ENCODE peak calls at places on chromosomes 11 and 22, in eight cellular contexts. E, W, H, Z, N, J, A and T are unnamed samples. For H3K36me3, the result is how much of the 10 kb centered on the place peaks cover.

GRCh38 chr11:69183613-69184012 is 27.9 kb downstream of the SMIM38 start:
- DNase-seq in E (peak), W (no peak), H (no peak), Z (no peak), N (no peak), J (no peak), A (no peak), T (no peak)

GRCh38 chr11:33530824-33531223 is 169.8 kb downstream of the C11orf91 start:
- DNase-seq in E (no peak), W (no peak), H (no peak), Z (peak), N (no peak), J (no peak), A (peak), T (no peak)

GRCh38 chr11:69595805-69596665 is 44.9 kb upstream of the CCND1 start:
- DNase-seq in E (no peak), W (no peak), H (no peak), Z (no peak), N (no peak), J (no peak), A (no peak), T (no peak)

GRCh38 chr11:109303342-109303741 is 118.6 kb upstream of the C11orf87 start:
- DNase-seq in E (no peak), W (no peak), H (no peak), Z (no peak), N (no peak), J (no peak), A (no peak), T (no peak)

GRCh38 chr11:57764527-57764926 is 2.9 kb downstream of the CTNND1 start:
- DNase-seq in E (no peak), W (no peak), H (no peak), Z (no peak), N (no peak), J (no peak), A (peak), T (no peak)

GRCh38 chr11:18064035-18064434 is 18.0 kb upstream of the TPH1 start:
- DNase-seq in E (no peak), W (no peak), H (no peak), Z (no peak), N (no peak), J (no peak), A (no peak), T (no peak)

GRCh38 chr11:70397983-70398833 is at the start of gene CTTN:
- DNase-seq in E (peak), W (peak), H (peak), Z (peak), N (peak), J (peak), A (peak), T (peak)

GRCh38 chr11:34512810-34513673 is 552 bp downstream of the ELF5 start:
- DNase-seq in E (peak), W (peak), H (peak), Z (peak), N (peak), J (no peak), A (peak), T (peak)

GRCh38 chr11:120912915-120913314 is 111.0 kb upstream of the TBCEL start:
- DNase-seq in E (no peak), W (no peak), H (no peak), Z (no peak), N (no peak), J (no peak), A (no peak), T (no peak)

GRCh38 chr11:27253200-27253599 is 109.8 kb downstream of the CCDC34 start:
- DNase-seq in E (no peak), W (no peak), H (no peak), Z (no peak), N (no peak), J (no peak), A (peak), T (no peak)

GRCh38 chr11:104694259-104695070 is 203.8 kb downstream of the CASP12 start:
- DNase-seq in E (no peak), W (no peak), H (no peak), Z (peak), N (no peak), J (no peak), A (peak), T (no peak)

GRCh38 chr11:59556115-59556882 is 45.0 kb downstream of the OR4D9 start:
- DNase-seq in E (peak), W (no peak), H (peak), Z (peak), N (peak), J (no peak), A (peak), T (peak)

GRCh38 chr22:43440103-43440387 is 28.2 kb downstream of the MPPED1 start:
- DNase-seq in E (no peak), W (no peak), H (no peak), Z (no peak), N (no peak), J (no peak), A (no peak), T (no peak)

GRCh38 chr11:82898242-82898641 is 2.0 kb downstream of the PRCP start:
- DNase-seq in E (no peak), W (no peak), H (no peak), Z (no peak), N (no peak), J (no peak), A (no peak), T (no peak)

GRCh38 chr11:72975778-72976520 is 161.7 kb downstream of the ATG16L2 start:
- DNase-seq in E (no peak), W (no peak), H (no peak), Z (peak), N (no peak), J (no peak), A (peak), T (no peak)

GRCh38 chr11:132850106-132850505 is 682.2 kb downstream of the OPCML start:
- DNase-seq in E (no peak), W (no peak), H (no peak), Z (no peak), N (no peak), J (no peak), A (no peak), T (no peak)

GRCh38 chr11:132853886-132854285 is 678.4 kb downstream of the OPCML start:
- DNase-seq in E (no peak), W (no peak), H (no peak), Z (no peak), N (no peak), J (no peak), A (no peak), T (no peak)

GRCh38 chr11:132852361-132852760 is 679.9 kb downstream of the OPCML start:
- DNase-seq in E (no peak), W (no peak), H (no peak), Z (no peak), N (no peak), J (no peak), A (no peak), T (no peak)

GRCh38 chr11:132848336-132848735 is 684.0 kb downstream of the OPCML start:
- DNase-seq in E (no peak), W (no peak), H (no peak), Z (peak), N (no peak), J (no peak), A (peak), T (no peak)

DNA sequence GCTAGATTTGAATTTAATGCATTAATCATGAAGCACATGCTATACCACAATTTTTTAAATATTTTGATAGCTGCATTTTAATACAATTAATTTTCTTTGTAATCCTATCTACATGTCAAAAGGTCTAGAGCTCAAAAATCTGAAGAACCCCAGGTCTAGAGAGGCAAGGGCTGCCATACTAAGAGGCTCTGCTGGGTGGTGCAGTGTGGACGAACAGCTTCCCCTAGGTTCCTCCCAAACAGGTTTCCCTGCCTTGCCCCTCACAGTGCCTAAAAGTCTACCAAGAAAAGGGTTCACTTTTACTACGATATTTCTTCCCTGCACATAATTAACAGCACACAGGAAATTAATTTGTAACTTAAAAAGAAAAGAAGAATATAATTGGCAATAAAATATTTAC is 681.1 kb downstream of the OPCML start:
- DNase-seq in E (no peak), W (no peak), H (no peak), Z (no peak), N (no peak), J (no peak), A (no peak), T (no peak)
- H3K36me3 ChIP-seq in E (under half), W (under half), H (under half), Z (under half), N (under half), J (under half), A (under half), T (under half)

GRCh38 chr11:126059238-126059761 is 3.4 kb downstream of the CDON start:
- DNase-seq in E (no peak), W (no peak), H (peak), Z (no peak), N (peak), J (no peak), A (no peak), T (no peak)

GRCh38 chr11:126062679-126063509 is at the start of gene CDON:
- DNase-seq in E (peak), W (peak), H (peak), Z (peak), N (peak), J (peak), A (peak), T (peak)

GRCh38 chr11:126061707-126062678 is 673 bp downstream of the CDON start:
- DNase-seq in E (peak), W (no peak), H (peak), Z (peak), N (peak), J (peak), A (peak), T (peak)

GRCh38 chr11:126060651-126061220 is 1.9 kb downstream of the CDON start:
- DNase-seq in E (no peak), W (no peak), H (no peak), Z (no peak), N (no peak), J (no peak), A (no peak), T (no peak)

DNA sequence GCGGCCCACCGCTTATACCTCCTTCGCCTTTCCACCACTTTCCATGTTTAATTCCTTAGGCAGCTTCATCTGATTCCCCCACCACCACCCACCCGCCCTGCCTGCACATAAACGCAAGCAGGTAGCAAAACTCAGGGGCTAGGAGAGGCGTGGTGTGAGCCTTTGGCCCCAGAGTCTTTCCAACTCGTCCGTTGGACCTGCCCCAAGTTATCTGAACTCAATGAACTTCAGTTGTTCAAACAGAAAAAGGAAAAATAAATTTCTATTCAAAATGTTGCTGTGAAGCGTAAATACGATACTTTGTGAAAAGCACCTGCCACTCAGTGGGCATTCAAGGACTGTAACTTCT is 818 bp upstream of the CDON start:
- DNase-seq in E (no peak), W (no peak), H (no peak), Z (no peak), N (no peak), J (no peak), A (no peak), T (no peak)
- H3K27ac ChIP-seq in E (no peak), W (no peak), H (no peak), Z (no peak), N (no peak), J (no peak), A (no peak), T (no peak)

GRCh38 chr22:26529345-26529744 is 17.1 kb upstream of the TFIP11 start:
- DNase-seq in E (no peak), W (no peak), H (no peak), Z (no peak), N (no peak), J (no peak), A (no peak), T (no peak)
- H3K36me3 ChIP-seq in E (half or more), W (half or more), H (under half), Z (under half), N (under half), J (half or more), A (under half), T (under half)

GRCh38 chr22:35996596-35996995 is 32.0 kb downstream of the RBFOX2 start:
- DNase-seq in E (no peak), W (no peak), H (no peak), Z (no peak), N (no peak), J (no peak), A (no peak), T (no peak)
- H3K27ac ChIP-seq in E (no peak), W (no peak), H (no peak), Z (peak), N (no peak), J (no peak), A (peak), T (no peak)